ENCODE peak calls at places on chromosomes 16 and 17, in six cellular contexts. E is gastrocnemius medialis, U is cardiac fibroblast, J is astrocyte, K is heart left ventricle, A is MM.1S. R is an unnamed sample.

GRCh38 chr17:43169561-43170139 is 1.4 kb upstream of the NBR1 start:
- DNase-seq in E (peak), U (no peak), J (no peak), K (peak), A (no peak), R (no peak)

GRCh38 chr16:1606774-1607173 is 5.1 kb downstream of the IFT140 start:
- DNase-seq in E (no peak), U (no peak), J (no peak), K (no peak), A (no peak), R (no peak)

GRCh38 chr17:67563692-67564228 is 154.0 kb upstream of the NOL11 start:
- DNase-seq in E (no peak), U (no peak), J (no peak), K (no peak), A (no peak), R (no peak)

GRCh38 chr16:70715113-70715711 is 29.4 kb upstream of the MTSS2 start:
- DNase-seq in E (peak), U (peak), J (peak), K (peak), A (no peak), R (peak)

GRCh38 chr16:67180166-67180565 is 3.6 kb downstream of the MATCAP1 start:
- DNase-seq in E (no peak), U (no peak), J (no peak), K (no peak), A (no peak), R (no peak)

GRCh38 chr17:67833946-67834631 is 8.8 kb downstream of the BPTF start:
- DNase-seq in E (no peak), U (no peak), J (no peak), K (no peak), A (no peak), R (no peak)

GRCh38 chr16:68417711-68418301 is 30.5 kb downstream of the SMPD3 start:
- DNase-seq in E (no peak), U (no peak), J (no peak), K (no peak), A (peak), R (no peak)

GRCh38 chr17:77332981-77333685 is 192.4 kb downstream of the SEC14L1 start:
- DNase-seq in E (no peak), U (peak), J (peak), K (no peak), A (no peak), R (no peak)

GRCh38 chr16:50802000-50802399 is 60.1 kb downstream of the CYLD start:
- DNase-seq in E (no peak), U (peak), J (peak), K (no peak), A (no peak), R (no peak)

GRCh38 chr16:22635801-22636200 is 125.1 kb downstream of the NPIPB5 start:
- DNase-seq in E (no peak), U (no peak), J (no peak), K (no peak), A (no peak), R (no peak)

GRCh38 chr16:53614346-53614745 is 89.3 kb downstream of the RPGRIP1L start:
- DNase-seq in E (no peak), U (peak), J (no peak), K (no peak), A (no peak), R (no peak)

GRCh38 chr17:13154403-13154802 is 136.6 kb upstream of the ELAC2 start:
- DNase-seq in E (no peak), U (no peak), J (peak), K (no peak), A (no peak), R (peak)

GRCh38 chr16:10386517-10387377 is 886 bp downstream of the ATF7IP2 start:
- DNase-seq in E (no peak), U (peak), J (peak), K (no peak), A (no peak), R (no peak)

GRCh38 chr17:43217614-43218087 is 6.0 kb downstream of the TMEM106A start:
- DNase-seq in E (no peak), U (no peak), J (no peak), K (no peak), A (no peak), R (no peak)

GRCh38 chr16:51540259-51540658 is 389.2 kb upstream of the SALL1 start:
- DNase-seq in E (no peak), U (peak), J (peak), K (no peak), A (no peak), R (no peak)

GRCh38 chr17:13925579-13925978 is 143.7 kb upstream of the COX10 start:
- DNase-seq in E (no peak), U (no peak), J (no peak), K (no peak), A (no peak), R (no peak)

GRCh38 chr17:2123467-2124251 is 68.8 kb downstream of the HIC1 start:
- DNase-seq in E (no peak), U (peak), J (peak), K (no peak), A (no peak), R (no peak)

GRCh38 chr17:6641374-6641818 is 536 bp downstream of the TXNDC17 start:
- DNase-seq in E (no peak), U (no peak), J (no peak), K (no peak), A (peak), R (no peak)

GRCh38 chr17:28544402-28545140 is 7.9 kb downstream of the UNC119 start:
- DNase-seq in E (no peak), U (no peak), J (no peak), K (peak), A (no peak), R (no peak)

GRCh38 chr16:7315813-7316212 is 16.8 kb upstream of the RBFOX1 start:
- DNase-seq in E (no peak), U (no peak), J (no peak), K (no peak), A (no peak), R (no peak)

GRCh38 chr16:25038239-25038954 is 23.2 kb upstream of the ARHGAP17 start:
- DNase-seq in E (no peak), U (no peak), J (no peak), K (no peak), A (no peak), R (no peak)

GRCh38 chr17:36616391-36617029 is 15.1 kb downstream of the MRM1 start:
- DNase-seq in E (no peak), U (no peak), J (no peak), K (no peak), A (no peak), R (no peak)

GRCh38 chr17:75152971-75153853 is 1.1 kb downstream of the JPT1 start:
- DNase-seq in E (no peak), U (peak), J (no peak), K (no peak), A (no peak), R (no peak)

GRCh38 chr17:78817123-78817522 is 23.5 kb downstream of the USP36 start:
- DNase-seq in E (no peak), U (no peak), J (no peak), K (no peak), A (peak), R (no peak)

GRCh38 chr17:36640836-36641235 is 39.5 kb downstream of the MRM1 start:
- DNase-seq in E (no peak), U (no peak), J (no peak), K (no peak), A (no peak), R (no peak)

GRCh38 chr16:48613061-48613957 is 3.3 kb upstream of the N4BP1 start:
- DNase-seq in E (no peak), U (peak), J (no peak), K (no peak), A (peak), R (peak)

GRCh38 chr16:80828495-80828894 is 24.1 kb upstream of the CDYL2 start:
- DNase-seq in E (no peak), U (no peak), J (no peak), K (no peak), A (no peak), R (no peak)

GRCh38 chr16:49280022-49280741 is 1.5 kb downstream of the CBLN1 start:
- DNase-seq in E (no peak), U (no peak), J (no peak), K (peak), A (peak), R (no peak)

GRCh38 chr16:86134802-86135461 is 236.0 kb downstream of the IRF8 start:
- DNase-seq in E (no peak), U (no peak), J (peak), K (no peak), A (no peak), R (no peak)

GRCh38 chr17:82963104-82963950 is 116.1 kb upstream of the METRNL start:
- DNase-seq in E (peak), U (peak), J (peak), K (peak), A (no peak), R (no peak)

GRCh38 chr16:57723170-57723569 is 12.4 kb upstream of the KATNB1 start:
- DNase-seq in E (no peak), U (peak), J (no peak), K (no peak), A (no peak), R (no peak)

GRCh38 chr16:53282975-53283946 is 151.0 kb upstream of the RBL2 start:
- DNase-seq in E (no peak), U (peak), J (peak), K (no peak), A (peak), R (no peak)

GRCh38 chr17:68861602-68862001 is 93.6 kb downstream of the ABCA8 start:
- DNase-seq in E (no peak), U (peak), J (no peak), K (no peak), A (no peak), R (no peak)

GRCh38 chr17:58414596-58414997 is 2.7 kb downstream of the RNF43 start:
- DNase-seq in E (no peak), U (no peak), J (no peak), K (no peak), A (no peak), R (no peak)

GRCh38 chr16:66154801-66155200 is 211.7 kb upstream of the CDH5 start:
- DNase-seq in E (no peak), U (no peak), J (no peak), K (no peak), A (no peak), R (no peak)

GRCh38 chr16:55021595-55022475 is 91.2 kb downstream of the IRX5 start:
- DNase-seq in E (no peak), U (peak), J (peak), K (no peak), A (no peak), R (no peak)

GRCh38 chr17:36992701-36993100 is 43.9 kb downstream of the AATF start:
- DNase-seq in E (no peak), U (no peak), J (no peak), K (no peak), A (no peak), R (no peak)

GRCh38 chr17:28199728-28200127 is 119.3 kb upstream of the TMEM97 start:
- DNase-seq in E (no peak), U (no peak), J (no peak), K (no peak), A (no peak), R (no peak)

GRCh38 chr17:65670667-65671371 is 109.4 kb upstream of the AXIN2 start:
- DNase-seq in E (no peak), U (no peak), J (peak), K (no peak), A (no peak), R (no peak)

GRCh38 chr17:72726936-72727335 is 365.6 kb downstream of the SLC39A11 start:
- DNase-seq in E (no peak), U (peak), J (no peak), K (no peak), A (peak), R (no peak)
- TF ChIP-seq CTCF in E (no peak), U (no peak), J (no peak), K (no peak), A (peak), R (no peak)

DNA sequence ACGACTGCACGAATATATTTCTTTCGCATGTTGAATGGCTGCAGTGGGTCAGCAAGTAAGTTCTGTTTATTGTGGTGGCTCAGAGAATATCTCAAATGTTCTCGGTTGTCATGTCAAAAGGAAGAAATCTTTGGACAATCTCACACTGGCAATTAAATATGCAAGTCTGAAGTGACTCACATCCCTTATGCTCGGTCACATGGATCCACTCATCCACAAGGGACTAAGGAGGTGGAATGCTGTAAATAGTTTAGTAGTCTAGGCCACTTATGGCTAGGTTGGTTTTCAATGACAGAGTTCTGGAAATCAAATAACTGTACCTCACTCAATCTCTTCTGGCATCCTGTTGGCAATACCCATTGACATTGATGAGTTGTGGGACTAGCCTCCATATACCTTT is 33.0 kb upstream of the PMP22 start:
- DNase-seq in E (no peak), U (peak), J (peak), K (no peak), A (no peak), R (no peak)
- H3K4me3 ChIP-seq in E (no peak), U (no peak), J (no peak), K (no peak), A (no peak), R (no peak)

DNA sequence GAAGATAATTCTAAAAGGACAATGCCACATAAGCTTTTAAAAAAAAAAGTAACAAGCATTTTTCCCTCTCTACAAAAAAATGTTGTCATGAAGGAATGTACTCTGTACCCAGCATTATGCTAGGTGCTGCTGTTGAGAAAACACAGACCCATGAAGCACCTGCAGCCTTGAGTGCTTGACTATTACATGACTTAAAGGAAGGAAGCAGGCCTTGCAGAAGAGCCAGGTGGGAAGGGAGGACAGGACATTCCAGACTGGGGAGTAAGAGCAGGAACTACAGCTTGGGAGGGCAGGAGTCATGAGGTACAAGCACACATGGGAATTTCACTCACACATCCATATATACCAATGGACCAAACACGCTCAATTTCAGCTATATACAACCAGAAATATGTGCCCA is 3.8 kb downstream of the MYO1D start:
- DNase-seq in E (no peak), U (no peak), J (no peak), K (no peak), A (no peak), R (no peak)
- TF ChIP-seq CTCF in E (no peak), U (no peak), J (no peak), K (no peak), A (no peak), R (no peak)

GRCh38 chr16:79770244-79771064 is 169.9 kb upstream of the MAF start:
- DNase-seq in E (peak), U (peak), J (peak), K (peak), A (peak), R (peak)

GRCh38 chr16:79764415-79765149 is 164.0 kb upstream of the MAF start:
- DNase-seq in E (no peak), U (no peak), J (no peak), K (no peak), A (no peak), R (no peak)

GRCh38 chr16:79769320-79770243 is 169.0 kb upstream of the MAF start:
- DNase-seq in E (no peak), U (no peak), J (no peak), K (no peak), A (no peak), R (no peak)

GRCh38 chr16:79768594-79768993 is 168.1 kb upstream of the MAF start:
- DNase-seq in E (no peak), U (no peak), J (no peak), K (no peak), A (no peak), R (no peak)

GRCh38 chr16:79767597-79768280 is 167.2 kb upstream of the MAF start:
- DNase-seq in E (no peak), U (peak), J (peak), K (peak), A (peak), R (no peak)
- H3K4me3 ChIP-seq in E (peak), U (peak), J (peak), K (peak), A (peak), R (no peak)

GRCh38 chr17:44409309-44410028 is 20.0 kb upstream of the ITGA2B start:
- DNase-seq in E (no peak), U (no peak), J (no peak), K (no peak), A (no peak), R (no peak)
- TF ChIP-seq CTCF in E (no peak), U (peak), J (no peak), K (no peak), A (no peak), R (no peak)

DNA sequence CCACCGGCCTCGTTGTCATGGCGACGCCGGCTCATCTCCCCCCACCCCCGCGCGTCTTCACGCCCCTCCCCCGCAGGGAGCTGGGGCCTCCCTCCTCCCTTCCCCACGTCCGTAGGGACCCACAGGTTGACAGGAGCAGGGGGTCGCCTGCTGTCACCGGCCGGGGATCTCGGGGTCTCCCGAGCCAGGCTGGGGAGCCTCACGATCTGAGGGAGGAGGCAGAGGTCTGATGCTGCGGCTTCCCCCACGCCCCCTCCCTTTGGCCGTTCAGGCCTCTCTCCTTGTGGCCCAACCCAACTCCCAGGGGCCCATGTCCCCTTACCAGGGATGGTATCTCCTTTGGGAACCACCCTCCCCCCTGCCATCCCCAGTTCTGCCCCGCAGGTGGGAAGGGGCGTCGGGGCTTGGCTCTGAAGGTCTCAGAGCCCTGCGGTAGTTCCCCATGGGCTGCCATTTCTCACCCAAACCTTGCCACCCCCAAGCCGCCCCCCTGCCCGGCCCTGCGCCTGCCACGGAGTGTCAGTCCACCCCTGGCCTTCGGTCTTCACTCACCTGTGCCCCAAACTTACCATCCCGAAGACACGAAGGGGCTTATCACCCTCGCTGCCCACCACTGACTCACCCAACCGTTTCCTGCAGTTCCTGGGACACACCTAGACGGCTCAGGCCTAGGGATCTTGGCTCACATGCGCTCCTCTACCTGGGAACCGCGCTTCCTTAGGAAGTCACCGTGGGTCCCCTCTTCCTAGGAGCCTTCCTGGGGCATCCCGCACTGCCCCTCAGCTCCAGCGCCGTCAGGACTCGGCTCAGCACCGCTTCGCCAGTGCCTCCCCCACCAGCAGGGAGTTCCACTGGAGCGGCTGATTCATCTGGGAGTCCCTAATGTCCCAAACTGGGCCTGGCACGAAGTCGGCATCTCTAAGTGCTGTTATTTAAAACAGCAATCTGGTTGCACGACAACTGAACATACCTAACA is 966 bp upstream of the DOC2A start:
- DNase-seq in E (no peak), U (no peak), J (no peak), K (no peak), A (no peak), R (no peak)
- H3K4me3 ChIP-seq in E (peak), U (no peak), J (no peak), K (peak), A (peak), R (no peak)

DNA sequence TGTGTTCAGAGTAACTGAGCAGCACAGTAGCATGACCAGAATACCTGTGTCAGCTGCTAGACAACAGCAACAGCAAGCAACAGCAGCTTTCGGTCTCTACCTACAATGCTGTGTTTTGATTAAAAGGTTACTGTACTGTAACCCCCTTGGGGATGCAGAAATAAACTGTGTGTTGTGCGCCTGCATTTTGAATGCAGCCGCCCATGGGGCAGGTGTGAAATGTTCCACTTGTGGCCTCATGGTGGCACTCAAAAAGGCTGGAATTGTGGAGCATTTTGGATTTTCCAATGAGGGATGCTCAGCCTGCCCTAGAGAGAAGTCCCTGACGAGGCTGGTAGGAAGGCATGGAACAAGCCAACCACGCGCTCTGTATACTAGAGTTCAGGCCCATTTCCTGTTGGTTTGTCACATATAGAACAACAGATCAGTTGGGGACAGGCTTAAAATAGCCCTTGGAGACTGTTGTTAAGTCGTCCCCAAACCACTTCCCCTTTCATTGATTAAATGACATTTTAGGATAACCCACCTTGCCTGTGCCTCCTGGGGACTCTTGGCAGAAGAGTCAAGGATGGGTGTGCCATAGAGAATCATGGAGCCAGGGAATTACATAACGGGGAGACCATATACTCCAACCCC is 27.1 kb downstream of the SCPEP1 start:
- DNase-seq in E (no peak), U (no peak), J (no peak), K (no peak), A (peak), R (no peak)
- TF ChIP-seq CTCF in E (no peak), U (no peak), J (no peak), K (peak), A (peak), R (no peak)